ENCODE peak calls at places on chromosomes 11 and 22, in five cellular contexts. One of them, this sample, is unnamed.

GRCh38 chr11:69371731-69372588 is 78.0 kb downstream of the MYEOV start:
- DNase-seq in choroid plexus epithelial cell: no peak
- DNase-seq in HFFc6: no peak
- DNase-seq in fibroblast of lung: no peak
- DNase-seq in endothelial cell: no peak
- DNase-seq in this sample: no peak

GRCh38 chr11:72037554-72038311 is 39.0 kb downstream of the IL18BP start:
- DNase-seq in fibroblast of lung: peak
- DNase-seq in choroid plexus epithelial cell: no peak
- DNase-seq in HFFc6: peak
- DNase-seq in endothelial cell: no peak
- DNase-seq in this sample: no peak

GRCh38 chr22:33921576-33922181 is 1.4 kb upstream of the LARGE1 start:
- DNase-seq in fibroblast of lung: peak
- DNase-seq in endothelial cell: peak
- DNase-seq in HFFc6: peak
- DNase-seq in choroid plexus epithelial cell: peak
- DNase-seq in this sample: no peak

GRCh38 chr11:114207096-114207495 is 89.1 kb upstream of the NNMT start:
- DNase-seq in choroid plexus epithelial cell: peak
- DNase-seq in fibroblast of lung: no peak
- DNase-seq in endothelial cell: no peak
- DNase-seq in HFFc6: no peak
- DNase-seq in this sample: no peak

GRCh38 chr11:65743928-65744698 is 23.5 kb upstream of the RNASEH2C start:
- DNase-seq in choroid plexus epithelial cell: peak
- DNase-seq in fibroblast of lung: peak
- DNase-seq in HFFc6: no peak
- DNase-seq in endothelial cell: peak
- DNase-seq in this sample: no peak

GRCh38 chr11:84313830-84314359 is 1027.7 kb upstream of the CCDC90B start:
- DNase-seq in endothelial cell: no peak
- DNase-seq in fibroblast of lung: peak
- DNase-seq in HFFc6: no peak
- DNase-seq in choroid plexus epithelial cell: peak
- DNase-seq in this sample: no peak

GRCh38 chr22:46335201-46336118 is at the start of gene TRMU:
- DNase-seq in endothelial cell: peak
- DNase-seq in choroid plexus epithelial cell: peak
- DNase-seq in fibroblast of lung: peak
- DNase-seq in HFFc6: peak
- DNase-seq in this sample: peak

GRCh38 chr22:38873469-38874411 is 1.7 kb upstream of the CBX6 start:
- DNase-seq in fibroblast of lung: no peak
- DNase-seq in HFFc6: no peak
- DNase-seq in choroid plexus epithelial cell: no peak
- DNase-seq in endothelial cell: no peak
- DNase-seq in this sample: no peak

GRCh38 chr11:44622721-44623258 is 57.3 kb downstream of the CD82 start:
- DNase-seq in endothelial cell: no peak
- DNase-seq in fibroblast of lung: no peak
- DNase-seq in HFFc6: no peak
- DNase-seq in choroid plexus epithelial cell: no peak
- DNase-seq in this sample: peak

GRCh38 chr11:65851083-65851579 is 6.8 kb downstream of the CFL1 start:
- DNase-seq in choroid plexus epithelial cell: peak
- DNase-seq in HFFc6: no peak
- DNase-seq in fibroblast of lung: no peak
- DNase-seq in endothelial cell: no peak
- DNase-seq in this sample: no peak

GRCh38 chr11:115500547-115501503 is 3.4 kb downstream of the CADM1 start:
- DNase-seq in HFFc6: no peak
- DNase-seq in choroid plexus epithelial cell: no peak
- DNase-seq in endothelial cell: peak
- DNase-seq in fibroblast of lung: no peak
- DNase-seq in this sample: no peak

GRCh38 chr22:27257987-27258386 is 543.6 kb downstream of the MN1 start:
- DNase-seq in endothelial cell: no peak
- DNase-seq in HFFc6: no peak
- DNase-seq in fibroblast of lung: no peak
- DNase-seq in choroid plexus epithelial cell: no peak
- DNase-seq in this sample: no peak
- TF ChIP-seq CTCF in endothelial cell: no peak
- TF ChIP-seq CTCF in HFFc6: peak
- TF ChIP-seq CTCF in fibroblast of lung: no peak
- TF ChIP-seq CTCF in choroid plexus epithelial cell: peak
- TF ChIP-seq CTCF in this sample: no peak

GRCh38 chr11:130902380-130902779 is 13.9 kb downstream of the SNX19 start:
- DNase-seq in HFFc6: no peak
- DNase-seq in choroid plexus epithelial cell: no peak
- DNase-seq in endothelial cell: no peak
- DNase-seq in fibroblast of lung: no peak
- DNase-seq in this sample: no peak

GRCh38 chr11:130906616-130907015 is 9.7 kb downstream of the SNX19 start:
- DNase-seq in HFFc6: no peak
- DNase-seq in endothelial cell: no peak
- DNase-seq in fibroblast of lung: no peak
- DNase-seq in choroid plexus epithelial cell: no peak
- DNase-seq in this sample: no peak

GRCh38 chr11:130905512-130905911 is 10.8 kb downstream of the SNX19 start:
- DNase-seq in choroid plexus epithelial cell: no peak
- DNase-seq in fibroblast of lung: no peak
- DNase-seq in HFFc6: no peak
- DNase-seq in endothelial cell: no peak
- DNase-seq in this sample: no peak

GRCh38 chr11:130907229-130907628 is 9.1 kb downstream of the SNX19 start:
- DNase-seq in endothelial cell: no peak
- DNase-seq in HFFc6: no peak
- DNase-seq in choroid plexus epithelial cell: no peak
- DNase-seq in fibroblast of lung: no peak
- DNase-seq in this sample: no peak

DNA sequence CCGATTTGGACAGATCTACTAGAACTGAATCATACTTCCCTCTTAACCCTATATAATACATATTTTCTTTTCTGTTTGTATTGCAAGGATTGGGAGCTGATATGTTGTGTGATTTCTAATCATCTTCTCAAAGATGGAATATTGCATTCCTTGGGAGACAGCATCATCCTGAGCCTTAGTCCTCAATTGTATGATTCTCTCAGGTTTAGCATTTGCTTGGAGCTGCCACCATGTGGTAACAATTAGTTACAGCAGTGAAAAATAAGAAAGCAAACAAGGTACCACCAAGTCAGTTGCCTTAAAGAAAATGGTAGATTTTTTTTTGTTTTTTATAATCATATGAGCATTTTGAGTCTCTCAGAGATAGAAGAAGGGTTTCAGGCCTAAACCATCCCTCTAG is 11.9 kb downstream of the SNX19 start:
- DNase-seq in fibroblast of lung: peak
- DNase-seq in endothelial cell: no peak
- DNase-seq in choroid plexus epithelial cell: peak
- DNase-seq in HFFc6: no peak
- DNase-seq in this sample: no peak
- TF ChIP-seq CTCF in fibroblast of lung: peak
- TF ChIP-seq CTCF in endothelial cell: peak
- TF ChIP-seq CTCF in choroid plexus epithelial cell: peak
- TF ChIP-seq CTCF in HFFc6: peak
- TF ChIP-seq CTCF in this sample: no peak

GRCh38 chr22:50061141-50061823 is 3.2 kb upstream of the TTLL8 start:
- DNase-seq in choroid plexus epithelial cell: no peak
- DNase-seq in fibroblast of lung: no peak
- DNase-seq in HFFc6: no peak
- DNase-seq in endothelial cell: no peak
- DNase-seq in this sample: no peak
- TF ChIP-seq CTCF in choroid plexus epithelial cell: no peak
- TF ChIP-seq CTCF in fibroblast of lung: no peak
- TF ChIP-seq CTCF in HFFc6: no peak
- TF ChIP-seq CTCF in endothelial cell: no peak
- TF ChIP-seq CTCF in this sample: no peak

GRCh38 chr11:35141538-35141937 is 2.6 kb downstream of the CD44 start:
- DNase-seq in fibroblast of lung: no peak
- DNase-seq in choroid plexus epithelial cell: no peak
- DNase-seq in HFFc6: no peak
- DNase-seq in endothelial cell: no peak
- DNase-seq in this sample: no peak

GRCh38 chr11:35143509-35144102 is 4.6 kb downstream of the CD44 start:
- DNase-seq in choroid plexus epithelial cell: no peak
- DNase-seq in HFFc6: no peak
- DNase-seq in fibroblast of lung: no peak
- DNase-seq in endothelial cell: no peak
- DNase-seq in this sample: no peak

GRCh38 chr11:35141034-35141433 is 2.1 kb downstream of the CD44 start:
- DNase-seq in choroid plexus epithelial cell: no peak
- DNase-seq in HFFc6: no peak
- DNase-seq in fibroblast of lung: no peak
- DNase-seq in endothelial cell: no peak
- DNase-seq in this sample: no peak

GRCh38 chr11:35144103-35144741 is 5.3 kb downstream of the CD44 start:
- DNase-seq in choroid plexus epithelial cell: peak
- DNase-seq in fibroblast of lung: peak
- DNase-seq in HFFc6: peak
- DNase-seq in endothelial cell: no peak
- DNase-seq in this sample: no peak

DNA sequence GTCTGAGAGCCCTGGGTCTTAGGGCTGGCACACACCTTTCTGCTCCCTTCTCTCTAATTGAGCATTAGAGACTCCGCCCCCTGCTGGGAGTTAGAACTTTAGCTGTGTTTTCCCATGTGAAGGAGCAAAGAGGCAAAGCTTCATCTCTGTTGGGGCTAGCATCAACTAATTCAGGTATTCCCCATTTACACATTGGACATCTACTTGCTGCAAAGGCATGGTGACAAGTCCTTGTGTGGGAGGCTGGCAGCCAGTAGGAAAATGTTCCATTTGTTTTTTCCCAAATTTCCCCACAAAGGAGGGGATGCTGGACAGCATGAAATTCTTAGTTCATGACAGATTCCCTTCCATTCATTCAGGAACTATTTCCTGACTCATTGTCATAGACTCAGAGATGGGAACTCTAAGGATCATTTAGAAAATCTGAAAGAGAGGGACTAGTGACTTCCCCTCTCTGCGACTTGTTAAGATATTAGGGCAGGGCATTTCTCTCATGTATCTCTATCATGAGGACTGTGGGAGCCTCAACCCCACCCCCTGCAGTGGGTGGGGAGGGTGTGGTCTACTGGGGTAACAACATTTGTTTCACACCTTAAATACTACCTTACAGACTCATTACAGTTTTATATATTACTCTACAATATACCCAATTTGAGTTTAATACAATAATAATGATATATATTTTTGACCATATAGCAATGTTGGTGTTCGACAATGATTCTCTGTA is 3.7 kb downstream of the CD44 start:
- DNase-seq in fibroblast of lung: peak
- DNase-seq in HFFc6: peak
- DNase-seq in choroid plexus epithelial cell: no peak
- DNase-seq in endothelial cell: no peak
- DNase-seq in this sample: no peak
- TF ChIP-seq CTCF in fibroblast of lung: no peak
- TF ChIP-seq CTCF in HFFc6: no peak
- TF ChIP-seq CTCF in choroid plexus epithelial cell: peak
- TF ChIP-seq CTCF in endothelial cell: no peak
- TF ChIP-seq CTCF in this sample: no peak

GRCh38 chr11:131544591-131544990 is 174.2 kb downstream of the NTM start:
- DNase-seq in fibroblast of lung: no peak
- DNase-seq in endothelial cell: peak
- DNase-seq in HFFc6: no peak
- DNase-seq in choroid plexus epithelial cell: no peak
- DNase-seq in this sample: no peak
- TF ChIP-seq CTCF in fibroblast of lung: no peak
- TF ChIP-seq CTCF in endothelial cell: no peak
- TF ChIP-seq CTCF in HFFc6: no peak
- TF ChIP-seq CTCF in choroid plexus epithelial cell: no peak
- TF ChIP-seq CTCF in this sample: no peak

GRCh38 chr11:67050139-67050538 is 6.5 kb upstream of the RHOD start:
- DNase-seq in HFFc6: no peak
- DNase-seq in endothelial cell: no peak
- DNase-seq in choroid plexus epithelial cell: no peak
- DNase-seq in fibroblast of lung: no peak
- DNase-seq in this sample: no peak
- TF ChIP-seq CTCF in HFFc6: peak
- TF ChIP-seq CTCF in endothelial cell: no peak
- TF ChIP-seq CTCF in choroid plexus epithelial cell: no peak
- TF ChIP-seq CTCF in fibroblast of lung: no peak
- TF ChIP-seq CTCF in this sample: no peak

This sample was measured in omental fat pad.